ENCODE peak calls at places on chromosomes 5 and 9, in six cellular contexts. Z, L, V, K, U and S are unnamed samples.

GRCh38 chr5:128536229-128536860 is 1.7 kb downstream of the FBN2 start:
- DNase-seq in U (no peak), Z (no peak), L (no peak), V (peak), K (no peak), S (no peak)

GRCh38 chr5:113846941-113847340 is 333.4 kb downstream of the YTHDC2 start:
- DNase-seq in Z (no peak), V (no peak), K (no peak), L (peak), U (no peak), S (no peak)

GRCh38 chr9:114696814-114697544 is 15.0 kb upstream of the TEX48 start:
- DNase-seq in V (no peak), L (no peak), K (no peak), U (no peak), Z (no peak), S (no peak)

GRCh38 chr5:56669534-56670483 is 145.5 kb upstream of the MAP3K1 start:
- DNase-seq in Z (no peak), K (no peak), U (no peak), L (peak), V (peak), S (no peak)

GRCh38 chr9:103999375-104000062 is 94.6 kb upstream of the SMC2 start:
- DNase-seq in K (peak), U (no peak), L (no peak), Z (no peak), V (no peak), S (no peak)

GRCh38 chr9:69012690-69013403 is 1.1 kb downstream of the PRKACG start:
- DNase-seq in L (no peak), U (no peak), V (no peak), K (no peak), Z (no peak), S (no peak)

GRCh38 chr9:3528466-3528865 is 2.7 kb upstream of the RFX3 start:
- DNase-seq in U (no peak), K (no peak), V (no peak), Z (no peak), L (no peak), S (no peak)

GRCh38 chr9:111481885-111482636 is 2.1 kb downstream of the ECPAS start:
- DNase-seq in L (peak), K (no peak), V (peak), U (peak), Z (no peak), S (no peak)

GRCh38 chr5:54234304-54234938 is 76.0 kb downstream of the ARL15 start:
- DNase-seq in L (peak), K (peak), Z (peak), U (peak), V (peak), S (peak)

GRCh38 chr5:61599370-61600140 is 267.5 kb downstream of the ZSWIM6 start:
- DNase-seq in L (peak), V (peak), K (no peak), U (peak), Z (no peak), S (peak)

GRCh38 chr5:147391781-147392180 is 118.1 kb downstream of the DPYSL3 start:
- DNase-seq in L (peak), K (peak), Z (peak), U (peak), V (peak), S (peak)

GRCh38 chr9:95003694-95004451 is 277.4 kb downstream of the AOPEP start:
- DNase-seq in U (peak), V (peak), L (no peak), K (peak), Z (no peak), S (no peak)

GRCh38 chr5:167899490-167899889 is 392.0 kb upstream of the WWC1 start:
- DNase-seq in K (no peak), U (peak), V (peak), L (peak), Z (no peak), S (no peak)

GRCh38 chr5:176995896-176996767 is 10.4 kb downstream of the UIMC1 start:
- DNase-seq in V (peak), L (peak), U (no peak), Z (no peak), K (no peak), S (no peak)

GRCh38 chr5:172052454-172053236 is 46.2 kb upstream of the FBXW11 start:
- DNase-seq in V (peak), U (no peak), Z (peak), K (no peak), L (no peak), S (peak)

GRCh38 chr5:115809946-115810345 is 6.5 kb downstream of the CDO1 start:
- DNase-seq in U (no peak), V (no peak), L (no peak), Z (no peak), K (no peak), S (no peak)

GRCh38 chr9:130986311-130986940 is 22.5 kb upstream of the LAMC3 start:
- DNase-seq in Z (no peak), L (no peak), V (no peak), U (no peak), K (no peak), S (no peak)

GRCh38 chr9:130053109-130053503 is 600 bp upstream of the GPR107 start:
- DNase-seq in K (no peak), L (no peak), U (no peak), V (no peak), Z (no peak), S (no peak)

GRCh38 chr9:117021881-117022280 is 334.8 kb downstream of the TRIM32 start:
- DNase-seq in V (no peak), L (peak), U (peak), Z (no peak), K (no peak), S (no peak)

GRCh38 chr5:16051246-16051645 is 128.3 kb downstream of the MARCHF11 start:
- DNase-seq in U (no peak), K (no peak), Z (no peak), L (peak), V (no peak), S (no peak)

GRCh38 chr9:137802521-137803243 is 74.9 kb upstream of the CACNA1B start:
- DNase-seq in K (no peak), U (no peak), V (no peak), L (peak), Z (no peak), S (no peak)
- TF ChIP-seq CTCF in K (no peak), U (no peak), V (no peak), L (no peak), Z (no peak), S (no peak)

GRCh38 chr5:10228288-10228687 is 21.4 kb downstream of the ATPSCKMT start:
- DNase-seq in L (no peak), K (no peak), Z (no peak), U (no peak), V (no peak), S (no peak)

GRCh38 chr5:10233011-10233410 is 16.7 kb downstream of the ATPSCKMT start:
- DNase-seq in U (no peak), V (no peak), L (no peak), Z (no peak), K (no peak), S (no peak)

GRCh38 chr5:10232386-10232785 is 17.3 kb downstream of the ATPSCKMT start:
- DNase-seq in Z (no peak), V (no peak), U (no peak), K (no peak), L (no peak), S (no peak)

GRCh38 chr5:10227396-10227795 is 22.3 kb downstream of the ATPSCKMT start:
- DNase-seq in U (no peak), V (peak), K (no peak), Z (no peak), L (no peak), S (no peak)

GRCh38 chr5:10229306-10230048 is 20.2 kb downstream of the ATPSCKMT start:
- DNase-seq in L (peak), U (no peak), K (no peak), V (peak), Z (no peak), S (no peak)
- TF ChIP-seq CTCF in L (no peak), U (peak), K (peak), V (peak), Z (peak), S (peak)

GRCh38 chr9:138062196-138062595 is 184.6 kb downstream of the CACNA1B start:
- DNase-seq in U (no peak), Z (no peak), V (no peak), K (no peak), L (no peak), S (no peak)

GRCh38 chr9:138063033-138063432 is 185.5 kb downstream of the CACNA1B start:
- DNase-seq in L (no peak), K (no peak), V (no peak), U (no peak), Z (no peak), S (no peak)

GRCh38 chr9:138060881-138061280 is 183.3 kb downstream of the CACNA1B start:
- DNase-seq in V (no peak), L (no peak), Z (no peak), K (no peak), U (no peak), S (no peak)

GRCh38 chr9:138060365-138060764 is 182.8 kb downstream of the CACNA1B start:
- DNase-seq in Z (no peak), L (no peak), V (no peak), U (no peak), K (no peak), S (no peak)

GRCh38 chr9:138061631-138062030 is 184.0 kb downstream of the CACNA1B start:
- DNase-seq in L (no peak), K (no peak), Z (no peak), V (no peak), U (no peak), S (no peak)
- TF ChIP-seq CTCF in L (no peak), K (no peak), Z (no peak), V (no peak), U (no peak), S (no peak)

DNA sequence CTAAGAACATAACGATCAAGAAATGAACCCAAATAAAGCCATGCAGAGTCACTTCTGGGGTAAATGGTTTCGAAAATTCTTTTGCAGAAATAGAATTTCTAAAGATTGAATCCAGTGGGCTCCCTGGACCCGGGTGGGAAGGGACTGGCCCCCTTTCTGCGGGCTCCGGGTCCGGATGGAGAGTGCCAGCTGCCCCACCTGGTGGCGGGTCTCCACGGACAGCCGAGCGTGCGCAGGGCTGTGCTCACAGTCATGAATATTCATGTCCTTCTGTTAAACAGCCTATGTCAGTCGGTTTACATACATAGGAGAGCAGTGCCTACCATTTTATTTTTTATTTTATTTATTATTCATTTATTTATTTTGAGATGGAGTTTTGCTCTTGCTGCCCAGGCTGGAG is 4.7 kb upstream of the PPP1R26 start:
- DNase-seq in U (peak), V (no peak), K (peak), L (no peak), Z (no peak), S (no peak)
- TF ChIP-seq CTCF in U (peak), V (peak), K (peak), L (peak), Z (peak), S (peak)

GRCh38 chr9:83708515-83709158 is 879 bp upstream of the UBQLN1 start:
- DNase-seq in U (peak), Z (no peak), K (peak), V (peak), L (peak), S (peak)
- TF ChIP-seq CTCF in U (peak), Z (no peak), K (peak), V (no peak), L (peak), S (peak)

GRCh38 chr5:148729182-148729581 is 74.9 kb upstream of the HTR4 start:
- DNase-seq in K (peak), V (peak), U (no peak), L (no peak), Z (no peak), S (no peak)
- TF ChIP-seq CTCF in K (peak), V (peak), U (peak), L (no peak), Z (peak), S (no peak)

DNA sequence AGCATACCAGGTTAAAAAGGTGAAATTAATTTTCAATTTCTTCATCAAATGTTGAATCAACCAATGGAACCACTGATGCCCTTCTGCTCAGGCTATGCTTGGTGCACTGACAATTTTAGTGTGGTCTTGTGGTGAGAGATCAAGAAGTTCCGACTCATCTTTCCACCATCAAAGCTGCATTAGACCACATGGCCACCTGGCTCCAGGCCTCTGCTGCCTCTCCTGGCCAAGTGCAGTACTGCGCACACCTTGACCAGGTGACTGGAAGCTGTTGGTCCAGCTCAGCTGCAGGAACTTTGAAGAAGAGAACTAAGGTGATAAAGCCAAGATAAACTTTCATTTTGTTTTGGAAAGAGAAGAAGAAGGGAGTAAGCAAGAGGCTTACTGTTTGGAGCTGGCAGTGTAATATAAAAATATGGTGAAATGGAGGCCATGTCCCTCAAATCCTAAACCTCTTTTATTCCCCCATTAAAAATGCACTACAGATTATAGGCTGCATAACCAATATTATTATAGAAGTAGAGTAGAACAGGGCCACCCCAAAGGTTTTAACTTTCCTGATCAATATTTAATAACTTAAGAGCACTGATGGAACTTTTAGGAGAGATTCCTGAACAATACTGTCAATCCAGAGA is 315.5 kb upstream of the C9orf72 start:
- DNase-seq in Z (no peak), V (peak), U (peak), K (peak), L (peak), S (no peak)
- TF ChIP-seq CTCF in Z (peak), V (peak), U (peak), K (peak), L (peak), S (peak)